ENCODE peak calls at places on chromosomes 4 and X, in ten cellular contexts. Y is adrenal gland, F is AG04450, I is HFF-Myc, O is AG09309, X is neural progenitor cell, M is fibroblast of mammary gland, B is left lung, S is mucosa of descending colon, G is astrocyte of the spinal cord. T is an unnamed sample.

GRCh38 chrX:110182362-110182761 is 135.5 kb downstream of the AMMECR1 start:
- DNase-seq in Y (no peak), F (no peak), I (no peak), O (no peak), X (no peak), M (peak; percentile 72), B (no peak), S (no peak), G (no peak), T (no peak)

GRCh38 chr4:41399191-41399590 is 138.8 kb upstream of the LIMCH1 start:
- DNase-seq in Y (no peak), F (no peak), I (no peak), O (peak; percentile 49), X (no peak), M (no peak), B (no peak), S (no peak), G (no peak), T (no peak)

GRCh38 chrX:152652060-152652459 is 14.4 kb downstream of the GABRQ start:
- DNase-seq in Y (no peak), F (no peak), I (no peak), O (no peak), X (no peak), M (no peak), B (no peak), S (no peak), G (no peak), T (no peak)

GRCh38 chr4:41391271-41391670 is 134.5 kb downstream of the UCHL1 start:
- DNase-seq in Y (no peak), F (no peak), I (no peak), O (no peak), X (no peak), M (no peak), B (no peak), S (no peak), G (no peak), T (no peak)

GRCh38 chr4:123433976-123434375 is 37.4 kb downstream of the SPRY1 start:
- DNase-seq in Y (no peak), F (no peak), I (no peak), O (no peak), X (no peak), M (no peak), B (no peak), S (no peak), G (no peak), T (no peak)

GRCh38 chrX:103797691-103798090 is 21.1 kb downstream of the PLP1 start:
- DNase-seq in Y (no peak), F (no peak), I (no peak), O (no peak), X (no peak), M (peak; percentile 21), B (no peak), S (no peak), G (no peak), T (no peak)

GRCh38 chr4:152961041-152961751 is 25.1 kb downstream of the FHDC1 start:
- DNase-seq in Y (peak; percentile 66), F (no peak), I (no peak), O (no peak), X (no peak), M (no peak), B (no peak), S (no peak), G (no peak), T (no peak)

GRCh38 chr4:55758570-55758969 is 61.0 kb upstream of the EXOC1L start:
- DNase-seq in Y (no peak), F (no peak), I (no peak), O (no peak), X (no peak), M (peak; percentile 11), B (no peak), S (no peak), G (no peak), T (no peak)

GRCh38 chrX:130245441-130245840 is 23.3 kb downstream of the ZNF280C start:
- DNase-seq in Y (no peak), F (no peak), I (no peak), O (peak; percentile 29), X (no peak), M (peak; percentile 57), B (no peak), S (no peak), G (peak; percentile 56), T (peak; percentile 57)

GRCh38 chrX:10769165-10769564 is 148.8 kb upstream of the MID1 start:
- DNase-seq in Y (no peak), F (no peak), I (no peak), O (no peak), X (peak; percentile 75), M (peak; percentile 52), B (no peak), S (no peak), G (peak; percentile 37), T (peak; percentile 58)

GRCh38 chrX:69130448-69130847 is 34.8 kb downstream of the PJA1 start:
- DNase-seq in Y (no peak), F (no peak), I (no peak), O (no peak), X (no peak), M (no peak), B (no peak), S (no peak), G (no peak), T (no peak)

DNA sequence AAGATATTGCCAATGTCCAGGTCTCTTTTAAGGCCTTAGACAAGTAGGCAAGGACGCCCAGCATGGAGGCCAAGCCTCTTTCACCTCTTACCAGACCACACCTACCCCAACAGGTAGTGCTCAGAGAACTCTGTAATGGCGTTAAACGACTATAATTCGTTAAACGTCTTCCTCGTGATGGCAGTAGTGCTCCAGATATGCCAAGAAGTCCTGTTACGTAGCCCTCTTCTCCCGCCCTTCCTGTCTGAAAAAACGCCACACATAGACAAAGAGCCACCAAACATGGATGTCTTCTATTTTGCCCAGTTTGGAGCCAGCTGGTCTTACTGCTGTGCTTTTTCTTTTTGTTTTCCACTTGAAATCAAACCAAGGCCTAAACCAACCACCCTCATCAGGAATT is 190.7 kb downstream of the OR13H1 start:
- DNase-seq in Y (no peak), F (no peak), I (no peak), O (peak; percentile 61), X (no peak), M (peak; percentile 45), B (peak; percentile 77), S (no peak), G (peak; percentile 83), T (no peak)
- TF ChIP-seq CTCF in Y (no peak), F (no peak), I (no peak), O (peak; percentile 30), X (no peak), M (no peak), B (peak; percentile 8), S (no peak), G (peak; percentile 6), T (no peak)

DNA sequence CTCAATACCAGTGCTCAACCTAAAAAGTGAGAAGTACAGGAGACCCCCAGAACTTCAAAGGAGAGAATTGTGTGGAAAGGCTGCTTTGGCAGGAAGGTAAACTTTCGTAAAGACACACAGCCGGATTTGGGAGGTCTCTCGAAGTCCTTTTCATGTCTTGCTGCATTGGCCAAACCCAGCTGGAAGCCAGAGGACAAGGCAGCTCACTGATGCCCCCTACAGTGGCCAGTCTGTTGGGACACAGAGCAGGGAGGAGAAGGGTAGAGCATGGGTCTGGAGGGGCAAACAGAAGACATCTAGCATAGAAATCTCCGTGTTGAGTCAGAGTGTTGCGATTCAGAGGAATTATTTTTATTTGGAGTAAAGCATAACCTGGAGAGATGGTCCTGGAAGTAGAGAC is 198.9 kb downstream of the ANK2 start:
- DNase-seq in Y (peak; percentile 49), F (no peak), I (no peak), O (no peak), X (peak; percentile 48), M (no peak), B (no peak), S (no peak), G (no peak), T (no peak)
- TF ChIP-seq CTCF in Y (no peak), F (no peak), I (peak; percentile 29), O (peak; percentile 21), X (peak; percentile 47), M (peak; percentile 17), B (no peak), S (no peak), G (no peak), T (peak; percentile 14)

DNA sequence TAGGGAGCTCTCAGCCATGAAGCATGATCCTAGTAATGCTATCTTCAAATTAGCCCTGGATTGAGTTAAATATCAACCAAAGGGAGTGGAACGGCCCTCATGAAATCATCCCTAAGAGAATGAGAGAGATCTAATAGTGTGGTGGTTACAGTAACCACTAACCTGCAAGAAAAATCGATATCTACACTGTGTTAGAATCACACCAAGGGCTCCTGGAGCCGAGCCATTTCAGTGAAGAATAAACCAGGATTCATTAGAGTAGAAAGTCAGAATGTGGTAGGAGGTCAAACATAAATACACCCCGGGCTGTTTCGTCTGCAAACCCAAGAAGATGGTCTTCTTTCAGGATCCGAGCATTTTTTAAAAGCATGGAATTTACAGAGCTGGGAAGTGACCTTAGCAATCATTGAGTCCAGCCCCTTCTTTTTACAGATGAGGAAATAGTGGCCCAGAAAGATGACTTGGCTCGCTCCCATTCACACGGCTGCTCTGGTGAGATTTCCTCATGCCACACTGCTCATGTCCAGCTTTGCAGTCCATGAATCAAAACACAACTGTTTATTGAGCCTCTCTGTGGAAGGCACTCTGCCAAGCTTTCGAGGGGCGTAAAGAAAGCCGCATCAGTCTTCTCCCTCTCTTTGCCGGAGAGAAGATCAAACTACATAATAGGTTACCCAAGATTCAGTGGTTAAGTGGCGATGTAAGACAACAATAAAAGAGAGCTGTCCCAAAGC is 5.5 kb upstream of the DCTD start:
- DNase-seq in Y (no peak), F (no peak), I (no peak), O (no peak), X (no peak), M (no peak), B (no peak), S (no peak), G (peak; percentile 9), T (peak; percentile 18)
- TF ChIP-seq CTCF in Y (no peak), F (no peak), I (no peak), O (no peak), X (no peak), M (no peak), B (no peak), S (no peak), G (no peak), T (no peak)

GRCh38 chr4:3848323-3848722 is 82.1 kb downstream of the ADRA2C start:
- DNase-seq in Y (no peak), F (no peak), I (no peak), O (no peak), X (no peak), M (no peak), B (no peak), S (no peak), G (no peak), T (no peak)

GRCh38 chr4:3847211-3847940 is 81.2 kb downstream of the ADRA2C start:
- DNase-seq in Y (no peak), F (no peak), I (no peak), O (no peak), X (no peak), M (no peak), B (no peak), S (no peak), G (no peak), T (no peak)

GRCh38 chr4:3845744-3846429 is 79.7 kb downstream of the ADRA2C start:
- DNase-seq in Y (no peak), F (no peak), I (no peak), O (no peak), X (no peak), M (no peak), B (no peak), S (no peak), G (no peak), T (no peak)

GRCh38 chr4:3849140-3849539 is 83.0 kb downstream of the ADRA2C start:
- DNase-seq in Y (no peak), F (no peak), I (no peak), O (no peak), X (no peak), M (no peak), B (no peak), S (no peak), G (no peak), T (no peak)

GRCh38 chr4:3845094-3845743 is 79.0 kb downstream of the ADRA2C start:
- DNase-seq in Y (no peak), F (no peak), I (no peak), O (no peak), X (no peak), M (no peak), B (no peak), S (no peak), G (no peak), T (no peak)
- TF ChIP-seq CTCF in Y (no peak), F (no peak), I (no peak), O (no peak), X (no peak), M (no peak), B (no peak), S (no peak), G (no peak), T (no peak)

T was measured in cardiac fibroblast.